ENCODE peak calls at places on chromosomes 2 and 18, in five cellular contexts. W is K562, P is HCT116, F is HepG2, H is H1. S is an unnamed sample.

GRCh38 chr2:240705204-240705781 is 13.6 kb downstream of the AQP12A start:
- DNase-seq in W (no peak), P (no peak), F (no peak), H (no peak), S (no peak)

GRCh38 chr18:44679912-44680270 is 797 bp upstream of the SETBP1 start:
- DNase-seq in W (no peak), P (no peak), F (no peak), H (no peak), S (no peak)

GRCh38 chr2:115190459-115190858 is 748.0 kb downstream of the DPP10 start:
- DNase-seq in W (no peak), P (no peak), F (no peak), H (no peak), S (no peak)

GRCh38 chr2:6828299-6828584 is 37.5 kb downstream of the CMPK2 start:
- DNase-seq in W (no peak), P (peak), F (peak), H (no peak), S (no peak)

GRCh38 chr2:159462961-159463360 is 153.4 kb downstream of the BAZ2B start:
- DNase-seq in W (no peak), P (no peak), F (no peak), H (no peak), S (no peak)

GRCh38 chr2:158905824-158906223 is 62.6 kb upstream of the TANC1 start:
- DNase-seq in W (no peak), P (no peak), F (no peak), H (no peak), S (no peak)

GRCh38 chr2:27843992-27844391 is 46.2 kb downstream of the RBKS start:
- DNase-seq in W (no peak), P (no peak), F (no peak), H (no peak), S (no peak)

GRCh38 chr2:240447331-240447730 is 11.9 kb downstream of the GPC1 start:
- DNase-seq in W (no peak), P (no peak), F (no peak), H (no peak), S (no peak)

GRCh38 chr2:180983468-180984388 is 3.3 kb downstream of the UBE2E3 start:
- DNase-seq in W (peak), P (peak), F (peak), H (no peak), S (peak)

GRCh38 chr2:29627366-29627765 is 294.0 kb downstream of the ALK start:
- DNase-seq in W (no peak), P (no peak), F (no peak), H (peak), S (peak)

GRCh38 chr2:234405472-234405871 is 91.4 kb downstream of the ARL4C start:
- DNase-seq in W (no peak), P (no peak), F (no peak), H (no peak), S (no peak)

GRCh38 chr18:67359868-67360838 is 156.4 kb downstream of the DSEL start:
- DNase-seq in W (no peak), P (no peak), F (peak), H (no peak), S (no peak)

GRCh38 chr2:106160786-106161261 is 33.3 kb downstream of the UXS1 start:
- DNase-seq in W (no peak), P (no peak), F (no peak), H (no peak), S (no peak)

GRCh38 chr2:41610501-41611242 is 437.1 kb upstream of the PKDCC start:
- DNase-seq in W (no peak), P (no peak), F (no peak), H (no peak), S (no peak)

GRCh38 chr2:217832987-217833386 is 169.8 kb downstream of the TNS1 start:
- DNase-seq in W (no peak), P (no peak), F (no peak), H (no peak), S (no peak)

GRCh38 chr2:208311954-208312353 is 45.9 kb downstream of the PIKFYVE start:
- DNase-seq in W (no peak), P (no peak), F (no peak), H (no peak), S (no peak)

GRCh38 chr2:211534655-211535054 is 978.3 kb downstream of the CPS1 start:
- DNase-seq in W (no peak), P (no peak), F (no peak), H (no peak), S (no peak)

GRCh38 chr2:99680946-99681345 is 191.1 kb upstream of the REV1 start:
- DNase-seq in W (no peak), P (no peak), F (no peak), H (no peak), S (no peak)

GRCh38 chr2:216246741-216247140 is 125.5 kb downstream of the MARCHF4 start:
- DNase-seq in W (no peak), P (no peak), F (no peak), H (no peak), S (no peak)

GRCh38 chr2:68357608-68358337 is 7.3 kb upstream of the PLEK start:
- DNase-seq in W (no peak), P (peak), F (peak), H (peak), S (peak)

GRCh38 chr2:191245869-191246531 is 796 bp downstream of the MYO1B start:
- DNase-seq in W (no peak), P (peak), F (peak), H (peak), S (peak)

GRCh38 chr18:78982186-78982585 is 2.6 kb downstream of the SALL3 start:
- DNase-seq in W (no peak), P (no peak), F (no peak), H (no peak), S (no peak)

GRCh38 chr2:16123881-16124780 is 183.8 kb downstream of the MYCN start:
- DNase-seq in W (no peak), P (no peak), F (no peak), H (no peak), S (no peak)

GRCh38 chr2:11389551-11390528 is 45.4 kb upstream of the ROCK2 start:
- DNase-seq in W (no peak), P (no peak), F (peak), H (no peak), S (no peak)

GRCh38 chr18:39340418-39340817 is 1774.8 kb upstream of the CELF4 start:
- DNase-seq in W (no peak), P (no peak), F (no peak), H (no peak), S (no peak)

GRCh38 chr2:73759287-73759764 is 20.6 kb downstream of the DUSP11 start:
- DNase-seq in W (no peak), P (no peak), F (no peak), H (no peak), S (no peak)

GRCh38 chr2:238720232-238720672 is 127.6 kb upstream of the TWIST2 start:
- DNase-seq in W (peak), P (peak), F (peak), H (peak), S (peak)

GRCh38 chr2:186588940-186589732 is 720 bp upstream of the ITGAV start:
- DNase-seq in W (no peak), P (no peak), F (peak), H (no peak), S (no peak)

GRCh38 chr18:79765491-79766245 is 32.1 kb upstream of the KCNG2 start:
- DNase-seq in W (no peak), P (no peak), F (no peak), H (no peak), S (no peak)

GRCh38 chr2:96962567-96963203 is 23.7 kb downstream of the FAM178B start:
- DNase-seq in W (no peak), P (no peak), F (no peak), H (no peak), S (no peak)

GRCh38 chr18:49155410-49155809 is 204.6 kb upstream of the SMAD7 start:
- DNase-seq in W (no peak), P (no peak), F (no peak), H (no peak), S (no peak)

GRCh38 chr2:177998996-177999395 is 73.6 kb downstream of the PDE11A start:
- DNase-seq in W (no peak), P (no peak), F (no peak), H (no peak), S (no peak)

GRCh38 chr2:195559431-195559914 is 97.6 kb upstream of the SLC39A10 start:
- DNase-seq in W (no peak), P (no peak), F (no peak), H (peak), S (peak)
- TF ChIP-seq ZNF274 in W (no peak), P (no peak), F (no peak), H (no peak), S (no peak)

GRCh38 chr2:109607766-109608165 is 6.0 kb downstream of the SEPTIN10 start:
- DNase-seq in W (no peak), P (no peak), F (no peak), H (no peak), S (no peak)

GRCh38 chr2:109611467-109612095 is 2.2 kb downstream of the SEPTIN10 start:
- DNase-seq in W (no peak), P (no peak), F (peak), H (no peak), S (no peak)

GRCh38 chr2:109613922-109614714 is at the start of the genes SEPTIN10 and SOWAHC:
- DNase-seq in W (peak), P (peak), F (peak), H (peak), S (peak)

GRCh38 chr2:109612991-109613921 is 510 bp downstream of the SEPTIN10 start:
- DNase-seq in W (no peak), P (no peak), F (peak), H (no peak), S (no peak)

GRCh38 chr2:109609352-109610024 is 4.3 kb downstream of the SEPTIN10 start:
- DNase-seq in W (no peak), P (peak), F (no peak), H (no peak), S (no peak)
- TF ChIP-seq ZNF274 in W (no peak), P (no peak), F (no peak), H (no peak), S (no peak)

GRCh38 chr2:147543056-147543455 is 301.8 kb upstream of the ACVR2A start:
- DNase-seq in W (no peak), P (no peak), F (no peak), H (no peak), S (no peak)

GRCh38 chr2:147538848-147539247 is 306.0 kb upstream of the ACVR2A start:
- DNase-seq in W (no peak), P (no peak), F (no peak), H (no peak), S (no peak)

GRCh38 chr2:147541314-147541713 is 303.5 kb upstream of the ACVR2A start:
- DNase-seq in W (no peak), P (no peak), F (no peak), H (no peak), S (no peak)

GRCh38 chr2:147538088-147538487 is 306.7 kb upstream of the ACVR2A start:
- DNase-seq in W (no peak), P (no peak), F (no peak), H (no peak), S (no peak)
- TF ChIP-seq ZNF274 in W (no peak), P (no peak), F (no peak), H (no peak), S (no peak)

GRCh38 chr2:219998099-219998498 is 370.7 kb downstream of the SLC4A3 start:
- DNase-seq in W (no peak), P (no peak), F (no peak), H (no peak), S (peak)

GRCh38 chr2:219995409-219995808 is 368.0 kb downstream of the SLC4A3 start:
- DNase-seq in W (no peak), P (no peak), F (no peak), H (no peak), S (no peak)

GRCh38 chr2:219998714-219999227 is 371.3 kb downstream of the SLC4A3 start:
- DNase-seq in W (peak), P (no peak), F (no peak), H (no peak), S (no peak)

GRCh38 chr2:219996366-219996765 is 368.9 kb downstream of the SLC4A3 start:
- DNase-seq in W (no peak), P (no peak), F (no peak), H (no peak), S (no peak)

GRCh38 chr2:219997341-219997851 is 370.0 kb downstream of the SLC4A3 start:
- DNase-seq in W (peak), P (no peak), F (no peak), H (peak), S (peak)
- TF ChIP-seq ZNF274 in W (no peak), P (no peak), F (no peak), H (no peak), S (no peak)

GRCh38 chr2:23589220-23589647 is 204.3 kb downstream of the KLHL29 start:
- DNase-seq in W (no peak), P (no peak), F (no peak), H (no peak), S (no peak)
- TF ChIP-seq ZNF274 in W (no peak), P (no peak), F (no peak), H (no peak), S (no peak)

GRCh38 chr18:23194150-23194968 is 59.1 kb downstream of the CABLES1 start:
- DNase-seq in W (no peak), P (no peak), F (no peak), H (no peak), S (no peak)

GRCh38 chr18:23191232-23191631 is 55.9 kb downstream of the CABLES1 start:
- DNase-seq in W (no peak), P (no peak), F (no peak), H (no peak), S (no peak)

GRCh38 chr18:23193727-23194126 is 58.4 kb downstream of the CABLES1 start:
- DNase-seq in W (no peak), P (no peak), F (no peak), H (no peak), S (no peak)

GRCh38 chr18:23189768-23190661 is 54.7 kb downstream of the CABLES1 start:
- DNase-seq in W (no peak), P (no peak), F (peak), H (no peak), S (no peak)

GRCh38 chr18:23191952-23192662 is 56.8 kb downstream of the CABLES1 start:
- DNase-seq in W (no peak), P (no peak), F (no peak), H (no peak), S (no peak)
- TF ChIP-seq ZNF274 in W (no peak), P (no peak), F (no peak), H (no peak), S (no peak)

GRCh38 chr2:58419983-58420382 is 178.9 kb upstream of the FANCL start:
- DNase-seq in W (no peak), P (no peak), F (no peak), H (no peak), S (no peak)
- TF ChIP-seq ZNF274 in W (no peak), P (no peak), F (no peak), H (no peak), S (no peak)

DNA sequence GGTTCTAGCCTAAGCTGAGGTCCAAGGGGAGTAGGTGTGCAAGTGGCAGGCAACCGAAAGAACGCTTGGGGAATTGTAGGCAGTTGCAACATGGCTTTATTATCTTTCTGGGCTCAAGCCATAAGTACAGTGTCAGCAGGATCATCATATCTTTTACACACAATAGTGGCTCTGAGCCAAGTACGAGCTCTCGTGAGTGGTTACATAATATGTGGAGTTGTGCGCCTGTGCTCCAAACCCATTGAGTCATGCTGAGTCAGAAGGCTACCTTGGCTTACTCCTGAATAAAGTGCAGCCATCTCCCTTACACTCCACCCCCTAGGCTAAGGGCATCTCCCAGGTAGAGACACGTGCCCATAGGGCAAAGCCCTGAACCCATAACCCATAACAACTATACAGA is 233.9 kb downstream of the SATB2 start:
- DNase-seq in W (no peak), P (no peak), F (peak), H (no peak), S (no peak)
- TF ChIP-seq ZNF274 in W (no peak), P (no peak), F (no peak), H (no peak), S (no peak)

S was measured in NT2/D1.